ENCODE peak calls at places on chromosomes 4 and X, in eight cellular contexts. V is GM18507; B is renal cortical epithelial cell; S is tibial artery; C is G401; P is heart left ventricle; W is stimulated activated naive CD4-positive, alpha-beta T cell; X is non-pigmented ciliary epithelial cell. F is an unnamed sample.
A peak's percentile ranks its signal among the peaks of the same experiment; 100 is the strongest.

GRCh38 chrX:121761845-121762244 is 714.4 kb downstream of the GLUD2 start:
- DNase-seq in X (no peak), V (no peak), S (no peak), P (no peak), W (no peak), C (no peak), B (no peak), F (no peak)

GRCh38 chr4:53122280-53123116 is 243.4 kb downstream of the SCFD2 start:
- DNase-seq in B (no peak), X (no peak), S (no peak), C (no peak), W (no peak), P (no peak), V (no peak), F (no peak)

GRCh38 chr4:16516796-16517413 is 290.6 kb upstream of the TAPT1 start:
- DNase-seq in W (no peak), P (peak; percentile 43), V (no peak), X (peak; percentile 42), S (peak; percentile 28), B (peak; percentile 25), C (peak; percentile 42), F (peak; percentile 13)

GRCh38 chr4:159195400-159195799 is 92.5 kb downstream of the RAPGEF2 start:
- DNase-seq in X (no peak), B (no peak), C (no peak), P (no peak), W (no peak), S (no peak), V (no peak), F (no peak)

GRCh38 chrX:134886201-134886600 is 104.6 kb upstream of the SMIM10 start:
- DNase-seq in P (no peak), W (no peak), S (no peak), V (no peak), B (peak; percentile 38), X (no peak), C (no peak), F (no peak)

GRCh38 chr4:1200425-1201035 is 28.1 kb upstream of the SPON2 start:
- DNase-seq in C (no peak), V (no peak), X (peak; percentile 73), B (no peak), P (peak; percentile 74), W (no peak), S (peak; percentile 18), F (peak; percentile 96)

GRCh38 chr4:45350438-45350837 is 624.1 kb upstream of the GNPDA2 start:
- DNase-seq in X (peak; percentile 8), P (no peak), C (peak; percentile 8), B (peak; percentile 50), S (no peak), W (no peak), V (no peak), F (peak; percentile 32)

GRCh38 chrX:916235-916609 is 285.6 kb downstream of the SHOX start:
- DNase-seq in C (no peak), X (no peak), W (no peak), S (no peak), B (no peak), P (no peak), V (no peak), F (no peak)

GRCh38 chr4:18882468-18882867 is 860.9 kb upstream of the LCORL start:
- DNase-seq in V (no peak), S (no peak), B (peak; percentile 95), X (peak; percentile 64), C (no peak), W (no peak), P (no peak), F (peak; percentile 40)

GRCh38 chr4:153318696-153319320 is 25.7 kb upstream of the MND1 start:
- DNase-seq in V (peak; percentile 20), B (peak; percentile 57), X (no peak), P (no peak), S (no peak), W (no peak), C (peak; percentile 74), F (peak; percentile 17)

GRCh38 chr4:90186229-90186628 is 59.0 kb downstream of the CCSER1 start:
- DNase-seq in S (no peak), V (no peak), C (no peak), W (no peak), X (no peak), P (no peak), B (no peak), F (no peak)

GRCh38 chr4:119037709-119038463 is 97.7 kb upstream of the MYOZ2 start:
- DNase-seq in V (no peak), W (no peak), C (no peak), X (no peak), P (no peak), S (no peak), B (no peak), F (no peak)

GRCh38 chr4:17385403-17385802 is 126.5 kb downstream of the QDPR start:
- DNase-seq in C (no peak), X (peak; percentile 10), P (no peak), B (peak; percentile 78), W (no peak), V (no peak), S (no peak), F (peak; percentile 5)

GRCh38 chr4:41784191-41784979 is 35.9 kb upstream of the PHOX2B start:
- DNase-seq in C (no peak), W (no peak), S (no peak), B (no peak), X (no peak), V (no peak), P (no peak), F (no peak)

GRCh38 chrX:107571296-107571998 is 56.9 kb upstream of the PRPS1 start:
- DNase-seq in V (no peak), B (peak; percentile 96), X (peak; percentile 73), S (peak; percentile 20), C (peak; percentile 54), P (no peak), W (no peak), F (peak; percentile 15)

GRCh38 chr4:37531156-37531555 is 155.0 kb downstream of the RELL1 start:
- DNase-seq in P (no peak), B (peak; percentile 56), X (no peak), V (no peak), C (no peak), W (no peak), S (no peak), F (no peak)

GRCh38 chrX:80765226-80765625 is 44.5 kb downstream of the BRWD3 start:
- DNase-seq in S (no peak), W (no peak), C (no peak), X (peak; percentile 62), B (peak; percentile 90), P (no peak), V (no peak), F (peak; percentile 1)

GRCh38 chrX:120144178-120144844 is 14.1 kb upstream of the RHOXF2 start:
- DNase-seq in V (no peak), X (no peak), W (no peak), C (no peak), S (no peak), P (no peak), B (no peak), F (no peak)

GRCh38 chr4:17544205-17544604 is 29.2 kb downstream of the CLRN2 start:
- DNase-seq in B (no peak), C (peak; percentile 18), X (no peak), V (no peak), W (no peak), S (no peak), P (no peak), F (peak; percentile 78)

GRCh38 chr4:123661080-123661737 is 264.6 kb downstream of the SPRY1 start:
- DNase-seq in V (no peak), X (no peak), P (no peak), B (peak; percentile 38), C (peak; percentile 16), W (no peak), S (no peak), F (peak; percentile 34)

GRCh38 chrX:20313889-20314288 is 47.2 kb upstream of the RPS6KA3 start:
- DNase-seq in W (no peak), X (no peak), C (no peak), S (no peak), V (no peak), B (no peak), P (no peak), F (no peak)

GRCh38 chr4:47031011-47031678 is at the start of gene GABRB1:
- DNase-seq in C (peak; percentile 82), S (peak; percentile 25), V (no peak), P (peak; percentile 74), X (no peak), W (no peak), B (peak; percentile 51), F (no peak)

GRCh38 chr4:103032575-103032974 is 13.1 kb upstream of the SLC9B1 start:
- DNase-seq in V (no peak), C (peak; percentile 11), P (no peak), X (no peak), S (no peak), B (peak; percentile 48), W (no peak), F (peak; percentile 37)

GRCh38 chr4:107988763-107989035 is 990 bp upstream of the HADH start:
- DNase-seq in B (no peak), P (no peak), C (no peak), V (no peak), S (no peak), W (no peak), X (no peak), F (peak; percentile 51)

GRCh38 chr4:8281519-8282133 is 12.1 kb downstream of the HTRA3 start:
- DNase-seq in C (no peak), B (no peak), W (no peak), S (peak; percentile 49), P (peak; percentile 88), X (peak; percentile 13), V (no peak), F (no peak)

GRCh38 chrX:68079961-68080360 is 353.3 kb downstream of the OPHN1 start:
- DNase-seq in V (no peak), X (no peak), B (no peak), C (no peak), P (no peak), W (no peak), S (no peak), F (no peak)

GRCh38 chr4:47913858-47914218 is 545 bp downstream of the NFXL1 start:
- DNase-seq in W (peak; percentile 48), C (peak; percentile 51), P (peak; percentile 45), B (no peak), X (no peak), S (no peak), V (no peak), F (peak; percentile 15)

GRCh38 chr4:139528377-139529005 is 27.5 kb downstream of the SETD7 start:
- DNase-seq in W (no peak), V (no peak), B (peak; percentile 84), X (peak; percentile 73), P (peak; percentile 75), C (no peak), S (peak; percentile 69), F (peak; percentile 66)